ENCODE peak calls at places on chromosomes 2 and 18, in seven cellular contexts. R is fibroblast of lung; Z is ovary; A is neural progenitor cell; N is foreskin fibroblast; D is WERI-Rb-1; K is CD8-positive, alpha-beta T cell. P is an unnamed sample.

GRCh38 chr2:4246364-4247131 is 543.2 kb downstream of the DCDC2C start:
- DNase-seq in Z (no peak), R (no peak), A (peak), D (no peak), N (no peak), K (no peak), P (no peak)

GRCh38 chr2:234304945-234305344 is 191.9 kb downstream of the ARL4C start:
- DNase-seq in D (no peak), K (no peak), R (peak), A (peak), N (peak), Z (no peak), P (no peak)

GRCh38 chr2:219578811-219579210 is 6.7 kb downstream of the INHA start:
- DNase-seq in N (peak), A (no peak), D (no peak), R (no peak), K (no peak), Z (no peak), P (no peak)

GRCh38 chr2:231807020-231807419 is 20.8 kb downstream of the COPS7B start:
- DNase-seq in K (no peak), D (no peak), R (no peak), N (peak), Z (no peak), A (no peak), P (no peak)

GRCh38 chr2:217650716-217651360 is 352.0 kb downstream of the TNS1 start:
- DNase-seq in R (peak), K (no peak), D (peak), Z (peak), N (peak), A (peak), P (no peak)

GRCh38 chr2:207163815-207164747 is 1.7 kb downstream of the KLF7 start:
- DNase-seq in D (peak), K (no peak), A (peak), R (peak), N (peak), Z (peak), P (no peak)

GRCh38 chr2:12169721-12170120 is 423.3 kb downstream of the LPIN1 start:
- DNase-seq in D (no peak), N (peak), K (no peak), A (peak), Z (peak), R (peak), P (no peak)

GRCh38 chr2:197145471-197146056 is 165.0 kb downstream of the ANKRD44 start:
- DNase-seq in A (no peak), R (no peak), N (no peak), Z (no peak), D (no peak), K (no peak), P (no peak)

GRCh38 chr2:216692636-216693413 is 2.5 kb downstream of the IGFBP5 start:
- DNase-seq in N (peak), Z (peak), A (peak), K (peak), D (peak), R (peak), P (no peak)

GRCh38 chr2:70947556-70948184 is 12.0 kb downstream of the ATP6V1B1 start:
- DNase-seq in K (no peak), Z (no peak), N (peak), A (no peak), R (peak), D (no peak), P (no peak)

GRCh38 chr2:239688840-239689239 is 288.0 kb upstream of the HDAC4 start:
- DNase-seq in K (no peak), Z (no peak), R (no peak), N (no peak), A (no peak), D (no peak), P (no peak)

GRCh38 chr2:237490805-237491194 is 3.7 kb downstream of the MLPH start:
- DNase-seq in K (no peak), R (no peak), N (no peak), D (no peak), A (no peak), Z (no peak), P (no peak)

GRCh38 chr2:20181761-20182160 is 43.2 kb downstream of the SDC1 start:
- DNase-seq in K (no peak), D (no peak), A (no peak), R (no peak), N (no peak), Z (no peak), P (peak)

GRCh38 chr2:182864949-182865348 is 1.5 kb downstream of the FRZB start:
- DNase-seq in K (no peak), D (no peak), A (no peak), R (no peak), Z (no peak), N (no peak), P (no peak)

GRCh38 chr2:52976132-52976949 is 791.3 kb upstream of the CHAC2 start:
- DNase-seq in N (peak), Z (no peak), D (peak), K (no peak), R (peak), A (peak), P (no peak)

GRCh38 chr2:53058526-53058925 is 709.1 kb upstream of the CHAC2 start:
- DNase-seq in A (peak), Z (no peak), D (no peak), R (peak), N (peak), K (no peak), P (no peak)

GRCh38 chr18:48479531-48479930 is 59.3 kb upstream of the CTIF start:
- DNase-seq in D (no peak), K (no peak), N (no peak), A (no peak), Z (no peak), R (no peak), P (no peak)

GRCh38 chr2:162075689-162076132 is 1.7 kb upstream of the DPP4 start:
- DNase-seq in D (no peak), Z (no peak), K (no peak), A (no peak), R (peak), N (peak), P (no peak)

GRCh38 chr18:70243131-70243530 is 37.6 kb upstream of the RTTN start:
- DNase-seq in N (no peak), K (no peak), A (no peak), D (no peak), R (peak), Z (no peak), P (no peak)

GRCh38 chr2:174878537-174879147 is 114.4 kb upstream of the CHRNA1 start:
- DNase-seq in N (peak), Z (peak), A (peak), K (no peak), R (peak), D (no peak), P (no peak)

GRCh38 chr2:99851091-99851490 is 291.3 kb downstream of the AFF3 start:
- DNase-seq in K (no peak), N (no peak), A (no peak), R (peak), D (no peak), Z (no peak), P (no peak)

GRCh38 chr2:70688427-70688826 is 79.6 kb downstream of the ADD2 start:
- DNase-seq in Z (no peak), K (no peak), R (no peak), N (no peak), A (no peak), D (no peak), P (peak)

GRCh38 chr2:29322011-29322410 is 206.8 kb downstream of the CLIP4 start:
- DNase-seq in D (no peak), N (peak), A (no peak), Z (no peak), K (no peak), R (peak), P (no peak)

GRCh38 chr2:181573140-181573736 is 83.7 kb downstream of the CERKL start:
- DNase-seq in A (peak), N (peak), K (no peak), R (peak), Z (no peak), D (no peak), P (no peak)

GRCh38 chr2:236240228-236240990 is 23.8 kb downstream of the ASB18 start:
- DNase-seq in K (no peak), A (peak), D (no peak), R (peak), N (no peak), Z (no peak), P (no peak)

GRCh38 chr2:64143154-64144056 is 815 bp downstream of the PELI1 start:
- DNase-seq in K (no peak), R (peak), Z (peak), D (peak), N (peak), A (peak), P (no peak)

GRCh38 chr2:9807555-9808305 is 35.5 kb upstream of the TAF1B start:
- DNase-seq in D (no peak), N (no peak), A (no peak), R (no peak), Z (peak), K (no peak), P (no peak)

GRCh38 chr18:9209230-9209629 is 72.6 kb downstream of the ANKRD12 start:
- DNase-seq in N (peak), A (no peak), R (no peak), K (no peak), D (no peak), Z (no peak), P (no peak)

GRCh38 chr18:76131738-76132137 is 363.3 kb downstream of the ZNF516 start:
- DNase-seq in K (no peak), R (peak), N (peak), A (no peak), D (no peak), Z (no peak), P (no peak)

GRCh38 chr2:191247381-191248057 is 2.3 kb downstream of the MYO1B start:
- DNase-seq in R (peak), N (peak), D (no peak), A (no peak), Z (peak), K (no peak), P (no peak)

GRCh38 chr18:8943900-8944870 is 158.3 kb upstream of the NDUFV2 start:
- DNase-seq in Z (no peak), K (no peak), A (no peak), R (peak), D (no peak), N (peak), P (no peak)

GRCh38 chr2:115910270-115910669 is 1467.8 kb downstream of the DPP10 start:
- DNase-seq in D (peak), K (no peak), R (no peak), Z (no peak), A (peak), N (no peak), P (no peak)

GRCh38 chr2:104521247-104521646 is 332.7 kb upstream of the POU3F3 start:
- DNase-seq in K (no peak), N (no peak), A (peak), Z (no peak), R (no peak), D (no peak), P (no peak)

GRCh38 chr2:3280683-3281520 is 96.7 kb downstream of the EIPR1 start:
- DNase-seq in N (no peak), A (no peak), D (no peak), K (no peak), Z (no peak), R (no peak), P (peak)

GRCh38 chr2:66173635-66174034 is 261.3 kb upstream of the MEIS1 start:
- DNase-seq in R (no peak), N (no peak), A (no peak), Z (no peak), K (no peak), D (no peak), P (no peak)

GRCh38 chr2:154403242-154403790 is 295.2 kb upstream of the KCNJ3 start:
- DNase-seq in D (no peak), Z (no peak), A (no peak), K (no peak), N (no peak), R (no peak), P (no peak)

GRCh38 chr2:154400891-154401290 is 297.6 kb upstream of the KCNJ3 start:
- DNase-seq in R (no peak), A (no peak), K (no peak), D (no peak), Z (no peak), N (no peak), P (no peak)

GRCh38 chr2:154402138-154402714 is 296.3 kb upstream of the KCNJ3 start:
- DNase-seq in R (peak), D (no peak), A (peak), N (peak), K (no peak), Z (no peak), P (no peak)
- TF ChIP-seq CTCF in R (peak), D (peak), A (peak), N (peak), K (peak), Z (no peak), P (peak)

GRCh38 chr2:121030523-121030922 is 254.5 kb downstream of the TFCP2L1 start:
- DNase-seq in R (no peak), K (no peak), N (no peak), D (no peak), Z (no peak), A (no peak), P (no peak)
- TF ChIP-seq CTCF in R (no peak), K (no peak), N (no peak), D (no peak), Z (no peak), A (no peak), P (no peak)

DNA sequence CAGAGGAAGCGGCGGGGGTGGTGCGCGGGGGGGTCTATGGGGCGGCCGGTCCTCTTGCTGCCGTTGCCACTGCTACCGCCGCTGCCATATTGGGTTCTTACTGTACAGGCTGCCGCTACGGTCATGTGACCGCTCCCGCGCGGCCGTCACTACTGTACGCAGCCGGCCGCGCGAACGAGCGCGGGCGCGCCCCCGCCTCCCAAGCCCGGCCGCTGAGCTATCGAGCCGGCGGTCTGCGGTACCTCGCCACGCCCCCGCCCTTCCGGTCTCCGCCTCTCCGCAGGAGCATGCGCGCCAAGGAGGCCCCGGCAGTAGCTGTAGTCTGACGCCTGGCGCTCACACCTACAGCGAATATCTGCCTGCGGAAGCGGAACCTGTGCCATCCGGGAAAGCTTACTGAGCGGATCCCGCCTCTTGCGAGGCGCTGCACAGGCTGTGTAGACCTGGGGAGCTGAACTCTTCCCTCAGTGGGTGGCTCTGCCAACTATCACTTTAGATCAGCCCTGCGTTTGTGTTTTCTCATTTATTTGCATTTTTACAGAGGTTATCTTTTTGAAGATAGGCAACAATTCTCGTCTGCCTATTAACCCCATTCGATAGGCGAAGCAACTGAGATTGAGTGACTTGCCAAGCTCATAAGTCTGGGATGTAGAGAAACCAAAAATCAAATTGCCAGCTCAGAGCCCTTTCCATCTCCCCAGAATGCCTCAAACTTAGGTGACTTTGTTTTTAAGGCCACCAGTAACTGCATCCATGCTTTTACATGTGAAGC is at the start of gene ASXL2:
- DNase-seq in R (peak), N (peak), Z (peak), K (peak), A (peak), D (peak), P (peak)
- TF ChIP-seq CTCF in R (no peak), N (no peak), Z (no peak), K (no peak), A (no peak), D (no peak), P (peak)

DNA sequence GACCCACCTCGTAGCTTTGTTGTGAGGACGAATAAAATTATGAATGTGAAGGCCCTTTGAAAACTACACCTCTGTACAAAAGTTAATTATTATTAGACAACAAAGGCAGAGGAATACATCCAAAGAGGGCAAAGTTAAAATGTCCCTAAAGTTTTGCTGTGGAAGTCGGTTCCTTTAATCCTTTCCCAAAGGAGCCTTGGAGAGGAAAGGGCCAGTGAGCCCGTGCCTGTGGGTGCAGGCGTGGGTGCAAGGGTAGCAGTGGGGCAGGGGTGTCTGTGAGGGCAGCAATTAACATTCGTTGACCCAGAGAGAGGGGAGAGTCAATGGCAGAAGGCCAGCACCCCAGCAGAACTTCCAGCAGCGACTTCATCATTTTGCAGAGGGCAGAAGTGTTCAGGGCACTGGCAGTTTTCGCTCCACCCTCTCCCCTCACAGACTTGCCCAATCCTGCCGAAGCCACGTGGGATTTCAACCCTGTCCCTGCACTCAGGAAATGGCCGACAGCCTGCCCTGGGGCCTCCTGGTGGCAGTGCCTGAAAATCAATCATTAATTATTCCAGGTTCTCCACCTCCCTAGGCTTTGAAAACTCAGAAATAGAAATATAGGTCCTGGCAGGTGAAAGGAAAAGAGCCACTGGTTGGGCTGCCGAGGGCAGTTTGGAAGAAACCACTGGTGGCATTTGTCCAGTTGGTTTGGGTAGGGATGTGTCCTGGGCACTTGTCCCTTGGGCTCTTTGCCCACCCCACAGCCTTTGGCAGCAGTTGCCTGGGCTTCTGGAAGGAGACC is 4.2 kb upstream of the PAX8 start:
- DNase-seq in D (peak), R (peak), A (peak), Z (no peak), K (no peak), N (peak), P (no peak)
- TF ChIP-seq CTCF in D (peak), R (peak), A (peak), Z (no peak), K (no peak), N (no peak), P (peak)